ENCODE peak calls at places on chromosomes 11 and 22, in eight cellular contexts. U is uterus, M is GM06990, H is Calu3, Q is left ventricle myocardium inferior, E is upper lobe of left lung, O is dorsolateral prefrontal cortex, W is OCI-LY7. G is an unnamed sample.

GRCh38 chr11:73513707-73514106 is 84.2 kb downstream of the FAM168A start:
- DNase-seq in E (no peak), Q (no peak), M (no peak), H (no peak), O (no peak), U (no peak), W (no peak), G (no peak)

GRCh38 chr11:10565493-10565892 is 3.0 kb downstream of the LYVE1 start:
- DNase-seq in O (no peak), M (no peak), H (no peak), Q (no peak), E (no peak), U (no peak), W (no peak), G (no peak)

GRCh38 chr22:28585324-28585723 is 94.3 kb downstream of the TTC28 start:
- DNase-seq in W (no peak), Q (no peak), O (no peak), E (no peak), U (no peak), H (no peak), M (no peak), G (no peak)

GRCh38 chr11:69799097-69799496 is 20.1 kb downstream of the FGF3 start:
- DNase-seq in E (no peak), W (no peak), Q (no peak), U (no peak), H (no peak), O (peak; percentile 41), M (no peak), G (no peak)

GRCh38 chr11:47078751-47079524 is 97.7 kb downstream of the ARFGAP2 start:
- DNase-seq in W (no peak), E (no peak), M (no peak), O (no peak), H (no peak), Q (no peak), U (no peak), G (no peak)

GRCh38 chr11:117882539-117882938 is 6.1 kb upstream of the FXYD6 start:
- DNase-seq in H (no peak), M (no peak), U (no peak), O (peak; percentile 88), Q (no peak), W (no peak), E (no peak), G (no peak)

GRCh38 chr22:27094633-27095308 is 437.4 kb downstream of the MIAT start:
- DNase-seq in U (peak; percentile 55), M (no peak), W (no peak), Q (peak; percentile 39), E (no peak), O (no peak), H (no peak), G (no peak)

GRCh38 chr11:129013737-129014475 is 71.2 kb upstream of the TP53AIP1 start:
- DNase-seq in U (no peak), M (no peak), O (no peak), Q (no peak), W (no peak), E (no peak), H (no peak), G (no peak)

GRCh38 chr11:40183073-40184064 is 1276.1 kb downstream of the LRRC4C start:
- DNase-seq in E (no peak), W (no peak), U (no peak), Q (no peak), H (no peak), M (no peak), O (no peak), G (no peak)

GRCh38 chr11:2924821-2925675 is 4.2 kb downstream of the PHLDA2 start:
- DNase-seq in W (no peak), H (no peak), O (no peak), Q (no peak), U (no peak), M (no peak), E (no peak), G (no peak)

GRCh38 chr11:84289381-84289906 is 1003.3 kb upstream of the CCDC90B start:
- DNase-seq in W (no peak), M (peak; percentile 68), E (no peak), U (no peak), Q (no peak), H (no peak), O (no peak), G (no peak)

GRCh38 chr22:50056214-50056972 is 1.7 kb downstream of the TTLL8 start:
- DNase-seq in E (no peak), W (peak; percentile 71), M (peak; percentile 43), H (no peak), Q (no peak), U (no peak), O (no peak), G (no peak)

GRCh38 chr22:49959782-49960158 is 802 bp upstream of the PIM3 start:
- DNase-seq in U (no peak), W (no peak), M (no peak), E (peak; percentile 68), O (no peak), Q (no peak), H (peak; percentile 68), G (peak; percentile 81)

GRCh38 chr11:111476961-111477360 is 35.2 kb downstream of the BTG4 start:
- DNase-seq in M (no peak), W (no peak), Q (no peak), O (no peak), E (no peak), H (no peak), U (no peak), G (no peak)

GRCh38 chr11:17978553-17979287 is 34.1 kb downstream of the SERGEF start:
- DNase-seq in H (peak; percentile 69), M (no peak), E (peak; percentile 33), W (peak; percentile 26), O (peak; percentile 88), U (peak; percentile 19), Q (peak; percentile 42), G (peak; percentile 57)

GRCh38 chr22:48340727-48341709 is 1486.7 kb downstream of the BRD1 start:
- DNase-seq in O (no peak), E (no peak), M (no peak), W (no peak), Q (no peak), U (no peak), H (no peak), G (no peak)

GRCh38 chr22:30424471-30425326 is 869 bp upstream of the MTFP1 start:
- DNase-seq in M (peak; percentile 23), U (peak; percentile 22), H (peak; percentile 23), Q (no peak), O (no peak), W (peak; percentile 44), E (no peak), G (peak; percentile 67)

GRCh38 chr11:128731041-128731663 is 37.3 kb downstream of the FLI1 start:
- DNase-seq in U (no peak), W (peak; percentile 87), Q (no peak), H (no peak), E (no peak), O (no peak), M (peak; percentile 71), G (no peak)

GRCh38 chr11:14703731-14704130 is 60.1 kb downstream of the PDE3B start:
- DNase-seq in U (no peak), Q (no peak), M (no peak), H (no peak), E (no peak), O (no peak), W (no peak), G (no peak)

GRCh38 chr11:63768232-63769043 is at the start of gene ZFTA:
- DNase-seq in E (peak; percentile 58), U (peak; percentile 72), M (peak; percentile 62), H (peak; percentile 74), O (peak; percentile 63), W (peak; percentile 84), Q (peak; percentile 71), G (peak; percentile 50)

GRCh38 chr22:24421428-24421931 is 5.9 kb upstream of the ADORA2A start:
- DNase-seq in W (peak; percentile 79), U (no peak), Q (no peak), M (no peak), E (no peak), H (peak; percentile 49), O (no peak), G (peak; percentile 38)
- TF ChIP-seq CTCF in W (peak; percentile 91), U (no peak), Q (no peak), M (peak; percentile 49), E (no peak), H (peak; percentile 44), O (no peak), G (peak; percentile 39)

DNA sequence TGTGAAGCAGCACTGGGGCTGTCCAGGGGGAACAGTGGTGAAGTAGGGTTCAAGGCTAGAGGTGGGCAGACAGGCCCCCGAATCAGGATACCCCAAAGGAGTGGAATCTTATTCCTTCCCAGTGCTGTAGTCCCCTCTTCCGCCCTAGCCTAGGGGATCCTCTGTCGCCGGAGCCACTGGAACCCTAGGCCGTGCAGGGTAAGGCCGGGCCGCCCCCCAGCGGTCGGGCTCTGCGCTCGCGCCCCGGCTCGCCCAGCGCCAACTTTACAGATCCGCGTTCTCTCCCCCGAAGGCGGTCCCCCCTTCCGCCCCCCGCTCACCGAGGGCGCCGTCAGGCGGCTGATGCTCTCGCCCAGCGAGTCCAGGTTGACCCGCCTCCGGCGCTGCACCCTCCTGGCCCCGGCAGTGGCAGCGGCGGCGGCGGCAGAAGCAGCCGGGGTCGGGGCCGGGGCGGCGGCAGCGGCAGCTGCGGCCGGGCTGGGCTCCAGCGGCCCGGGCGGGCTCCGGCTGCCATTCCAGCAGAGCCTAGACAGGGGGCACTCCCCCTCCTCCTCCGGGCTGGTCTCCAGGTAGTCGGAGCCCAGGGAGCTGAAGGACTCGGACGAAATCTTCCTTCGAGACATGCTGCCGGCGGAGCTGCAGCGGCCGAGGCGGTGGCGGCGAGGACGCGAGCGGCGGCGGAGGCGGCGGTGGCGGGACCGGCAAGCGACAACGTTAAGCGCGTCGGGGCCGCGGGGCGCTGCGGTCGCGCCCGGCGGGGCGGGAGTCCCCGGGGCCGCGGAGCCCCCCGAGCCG is 646 bp downstream of the GUCY1A2 start:
- DNase-seq in H (peak; percentile 40), U (peak; percentile 66), E (peak; percentile 25), W (no peak), O (peak; percentile 57), M (peak; percentile 47), Q (peak; percentile 45), G (peak; percentile 44)
- TF ChIP-seq CTCF in H (peak; percentile 26), U (peak; percentile 44), E (peak; percentile 19), W (peak; percentile 28), O (peak; percentile 66), M (peak; percentile 59), Q (peak; percentile 63), G (peak; percentile 40)

DNA sequence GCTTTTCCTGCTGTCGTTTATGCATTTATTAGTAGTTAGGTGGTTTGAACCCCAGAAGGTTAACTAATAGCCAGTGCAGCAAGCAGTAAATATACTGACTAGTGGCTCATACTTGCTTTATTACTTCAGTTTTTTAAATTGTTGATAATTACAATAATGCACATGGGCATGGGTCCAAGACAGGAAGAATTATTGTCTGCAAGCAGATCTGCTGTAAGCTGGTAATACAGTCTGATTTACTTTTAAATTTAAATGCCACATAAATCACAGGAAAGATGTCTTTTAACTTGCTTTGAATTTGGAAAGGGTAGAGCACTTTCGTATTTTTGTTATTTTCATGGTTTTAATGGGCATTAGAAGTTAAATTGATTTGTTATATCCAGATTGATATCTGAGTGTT is 27.1 kb downstream of the APLP2 start:
- DNase-seq in E (no peak), H (no peak), W (no peak), M (no peak), Q (no peak), U (no peak), O (no peak), G (no peak)
- TF ChIP-seq CTCF in E (no peak), H (no peak), W (no peak), M (no peak), Q (no peak), U (no peak), O (no peak), G (no peak)

DNA sequence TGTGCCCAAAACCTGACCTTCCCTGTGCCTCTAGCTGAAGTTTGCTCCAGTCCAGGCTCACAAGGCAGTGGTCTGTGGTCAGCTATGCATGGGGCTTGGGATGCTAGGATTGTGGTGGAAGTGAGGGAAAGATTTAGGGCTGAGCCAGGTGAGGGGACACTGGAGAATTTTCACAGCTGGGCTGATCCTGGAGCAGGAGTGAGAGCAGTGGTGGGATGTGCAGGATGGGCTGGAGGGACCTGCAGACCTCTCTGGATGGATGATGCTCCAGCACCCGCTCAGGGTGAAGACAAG is 23.9 kb upstream of the KDM2A start:
- DNase-seq in O (no peak), U (no peak), Q (no peak), E (no peak), M (no peak), W (no peak), H (no peak), G (no peak)
- TF ChIP-seq CTCF in O (no peak), U (no peak), Q (no peak), E (peak; percentile 4), M (no peak), W (peak; percentile 16), H (no peak), G (no peak)

G was measured in MCF 10A.